ENCODE peak calls at places on chromosomes 3 and 15, in eight cellular contexts. One of them, this sample, is unnamed.

GRCh38 chr3:190811775-190812480 is 50.6 kb downstream of the GMNC start:
- DNase-seq in dorsolateral prefrontal cortex: no peak
- DNase-seq in PC-3: peak; percentile 83
- DNase-seq in HCT116: peak; percentile 67
- DNase-seq in mesendoderm: peak; percentile 76
- DNase-seq in body of pancreas: peak; percentile 35
- DNase-seq in esophagus squamous epithelium: no peak
- DNase-seq in neuronal stem cell: peak; percentile 73
- DNase-seq in this sample: peak; percentile 24

GRCh38 chr3:145719118-145719517 is 441.9 kb downstream of the PLOD2 start:
- DNase-seq in dorsolateral prefrontal cortex: no peak
- DNase-seq in PC-3: no peak
- DNase-seq in HCT116: no peak
- DNase-seq in mesendoderm: peak; percentile 11
- DNase-seq in body of pancreas: no peak
- DNase-seq in esophagus squamous epithelium: no peak
- DNase-seq in neuronal stem cell: no peak
- DNase-seq in this sample: no peak

GRCh38 chr3:30657914-30658313 is 51.5 kb downstream of the TGFBR2 start:
- DNase-seq in dorsolateral prefrontal cortex: no peak
- DNase-seq in PC-3: no peak
- DNase-seq in HCT116: no peak
- DNase-seq in mesendoderm: no peak
- DNase-seq in body of pancreas: no peak
- DNase-seq in esophagus squamous epithelium: no peak
- DNase-seq in neuronal stem cell: no peak
- DNase-seq in this sample: no peak

GRCh38 chr3:66021731-66022131 is 17.0 kb downstream of the MAGI1 start:
- DNase-seq in dorsolateral prefrontal cortex: no peak
- DNase-seq in PC-3: peak; percentile 67
- DNase-seq in HCT116: peak; percentile 65
- DNase-seq in mesendoderm: peak; percentile 57
- DNase-seq in body of pancreas: peak; percentile 53
- DNase-seq in esophagus squamous epithelium: no peak
- DNase-seq in neuronal stem cell: no peak
- DNase-seq in this sample: no peak

GRCh38 chr15:28133281-28133680 is 34.2 kb upstream of the OCA2 start:
- DNase-seq in dorsolateral prefrontal cortex: no peak
- DNase-seq in PC-3: no peak
- DNase-seq in HCT116: no peak
- DNase-seq in mesendoderm: no peak
- DNase-seq in body of pancreas: no peak
- DNase-seq in esophagus squamous epithelium: no peak
- DNase-seq in neuronal stem cell: no peak
- DNase-seq in this sample: no peak

GRCh38 chr3:38528457-38528856 is 32.3 kb downstream of the EXOG start:
- DNase-seq in dorsolateral prefrontal cortex: no peak
- DNase-seq in PC-3: peak; percentile 19
- DNase-seq in HCT116: no peak
- DNase-seq in mesendoderm: peak; percentile 75
- DNase-seq in body of pancreas: no peak
- DNase-seq in esophagus squamous epithelium: no peak
- DNase-seq in neuronal stem cell: no peak
- DNase-seq in this sample: no peak

GRCh38 chr3:69499899-69500316 is 114.0 kb upstream of the FRMD4B start:
- DNase-seq in dorsolateral prefrontal cortex: peak; percentile 34
- DNase-seq in PC-3: no peak
- DNase-seq in HCT116: no peak
- DNase-seq in mesendoderm: no peak
- DNase-seq in body of pancreas: peak; percentile 37
- DNase-seq in esophagus squamous epithelium: no peak
- DNase-seq in neuronal stem cell: no peak
- DNase-seq in this sample: no peak

GRCh38 chr15:75620043-75620775 is 5.3 kb downstream of the SNUPN start:
- DNase-seq in dorsolateral prefrontal cortex: no peak
- DNase-seq in PC-3: no peak
- DNase-seq in HCT116: no peak
- DNase-seq in mesendoderm: no peak
- DNase-seq in body of pancreas: no peak
- DNase-seq in esophagus squamous epithelium: no peak
- DNase-seq in neuronal stem cell: no peak
- DNase-seq in this sample: no peak

GRCh38 chr3:10357592-10358308 is 36.8 kb upstream of the SEC13 start:
- DNase-seq in dorsolateral prefrontal cortex: peak; percentile 45
- DNase-seq in PC-3: peak; percentile 56
- DNase-seq in HCT116: no peak
- DNase-seq in mesendoderm: peak; percentile 16
- DNase-seq in body of pancreas: no peak
- DNase-seq in esophagus squamous epithelium: no peak
- DNase-seq in neuronal stem cell: no peak
- DNase-seq in this sample: no peak

GRCh38 chr3:99638244-99638948 is at the start of gene COL8A1:
- DNase-seq in dorsolateral prefrontal cortex: peak; percentile 8
- DNase-seq in PC-3: peak; percentile 76
- DNase-seq in HCT116: no peak
- DNase-seq in mesendoderm: peak; percentile 82
- DNase-seq in body of pancreas: peak; percentile 20
- DNase-seq in esophagus squamous epithelium: no peak
- DNase-seq in neuronal stem cell: peak; percentile 26
- DNase-seq in this sample: no peak

GRCh38 chr15:40361640-40362039 is 3.6 kb downstream of the DISP2 start:
- DNase-seq in dorsolateral prefrontal cortex: no peak
- DNase-seq in PC-3: no peak
- DNase-seq in HCT116: no peak
- DNase-seq in mesendoderm: no peak
- DNase-seq in body of pancreas: no peak
- DNase-seq in esophagus squamous epithelium: no peak
- DNase-seq in neuronal stem cell: no peak
- DNase-seq in this sample: no peak

GRCh38 chr15:31852933-31853332 is 177.4 kb upstream of the CHRNA7 start:
- DNase-seq in dorsolateral prefrontal cortex: no peak
- DNase-seq in PC-3: no peak
- DNase-seq in HCT116: no peak
- DNase-seq in mesendoderm: no peak
- DNase-seq in body of pancreas: no peak
- DNase-seq in esophagus squamous epithelium: no peak
- DNase-seq in neuronal stem cell: no peak
- DNase-seq in this sample: no peak

GRCh38 chr15:24748812-24749439 is 73.4 kb downstream of the NPAP1 start:
- DNase-seq in dorsolateral prefrontal cortex: no peak
- DNase-seq in PC-3: no peak
- DNase-seq in HCT116: no peak
- DNase-seq in mesendoderm: no peak
- DNase-seq in body of pancreas: no peak
- DNase-seq in esophagus squamous epithelium: no peak
- DNase-seq in neuronal stem cell: no peak
- DNase-seq in this sample: no peak

GRCh38 chr15:56211064-56211463 is 32.6 kb downstream of the RFX7 start:
- DNase-seq in dorsolateral prefrontal cortex: no peak
- DNase-seq in PC-3: no peak
- DNase-seq in HCT116: no peak
- DNase-seq in mesendoderm: no peak
- DNase-seq in body of pancreas: no peak
- DNase-seq in esophagus squamous epithelium: no peak
- DNase-seq in neuronal stem cell: no peak
- DNase-seq in this sample: no peak

GRCh38 chr15:56207092-56207491 is 36.6 kb downstream of the RFX7 start:
- DNase-seq in dorsolateral prefrontal cortex: no peak
- DNase-seq in PC-3: no peak
- DNase-seq in HCT116: no peak
- DNase-seq in mesendoderm: no peak
- DNase-seq in body of pancreas: no peak
- DNase-seq in esophagus squamous epithelium: no peak
- DNase-seq in neuronal stem cell: no peak
- DNase-seq in this sample: no peak

GRCh38 chr15:56208185-56208584 is 35.5 kb downstream of the RFX7 start:
- DNase-seq in dorsolateral prefrontal cortex: no peak
- DNase-seq in PC-3: no peak
- DNase-seq in HCT116: no peak
- DNase-seq in mesendoderm: no peak
- DNase-seq in body of pancreas: no peak
- DNase-seq in esophagus squamous epithelium: no peak
- DNase-seq in neuronal stem cell: no peak
- DNase-seq in this sample: no peak

GRCh38 chr15:56207711-56208110 is 36.0 kb downstream of the RFX7 start:
- DNase-seq in dorsolateral prefrontal cortex: no peak
- DNase-seq in PC-3: no peak
- DNase-seq in HCT116: no peak
- DNase-seq in mesendoderm: no peak
- DNase-seq in body of pancreas: no peak
- DNase-seq in esophagus squamous epithelium: no peak
- DNase-seq in neuronal stem cell: no peak
- DNase-seq in this sample: no peak

GRCh38 chr15:56208641-56209155 is 35.0 kb downstream of the RFX7 start:
- DNase-seq in dorsolateral prefrontal cortex: no peak
- DNase-seq in PC-3: no peak
- DNase-seq in HCT116: no peak
- DNase-seq in mesendoderm: no peak
- DNase-seq in body of pancreas: no peak
- DNase-seq in esophagus squamous epithelium: no peak
- DNase-seq in neuronal stem cell: no peak
- DNase-seq in this sample: no peak
- H3K27ac ChIP-seq in dorsolateral prefrontal cortex: no peak overlapping the region
- H3K27ac ChIP-seq in PC-3: no peak overlapping the region
- H3K27ac ChIP-seq in HCT116: no peak overlapping the region
- H3K27ac ChIP-seq in mesendoderm: no peak overlapping the region
- H3K27ac ChIP-seq in body of pancreas: no peak overlapping the region
- H3K27ac ChIP-seq in esophagus squamous epithelium: no peak overlapping the region
- H3K27ac ChIP-seq in neuronal stem cell: no peak overlapping the region
- H3K27ac ChIP-seq in this sample: no peak overlapping the region

DNA sequence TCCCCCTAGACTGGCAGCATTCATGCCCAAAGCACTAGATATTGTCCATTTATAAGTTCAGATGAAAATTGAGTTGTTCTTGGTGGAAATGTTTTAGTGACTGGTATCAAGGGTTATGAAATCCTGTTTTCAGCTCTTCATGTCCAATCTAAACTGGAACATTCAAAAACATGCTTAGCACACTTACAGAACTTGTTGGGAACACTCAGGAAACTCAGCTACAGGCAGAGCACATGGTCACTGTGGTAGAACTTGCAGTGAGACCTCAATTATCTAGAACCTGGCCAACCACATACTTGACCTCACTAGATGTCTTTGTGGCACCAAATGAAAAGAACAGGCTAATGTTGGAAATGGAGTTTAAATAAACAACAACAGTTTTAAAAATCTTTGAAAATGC is 88.8 kb downstream of the SMAD3 start:
- DNase-seq in dorsolateral prefrontal cortex: no peak
- DNase-seq in PC-3: no peak
- DNase-seq in HCT116: no peak
- DNase-seq in mesendoderm: no peak
- DNase-seq in body of pancreas: no peak
- DNase-seq in esophagus squamous epithelium: no peak
- DNase-seq in neuronal stem cell: no peak
- DNase-seq in this sample: no peak
- H3K27ac ChIP-seq in dorsolateral prefrontal cortex: no peak overlapping the region
- H3K27ac ChIP-seq in PC-3: peak overlapping the region; percentile 23
- H3K27ac ChIP-seq in HCT116: no peak overlapping the region
- H3K27ac ChIP-seq in mesendoderm: no peak overlapping the region
- H3K27ac ChIP-seq in body of pancreas: no peak overlapping the region
- H3K27ac ChIP-seq in esophagus squamous epithelium: peak overlapping the region; percentile 92
- H3K27ac ChIP-seq in neuronal stem cell: no peak overlapping the region
- H3K27ac ChIP-seq in this sample: no peak overlapping the region

GRCh38 chr15:93070901-93071300 is 18.1 kb downstream of the RGMA start:
- DNase-seq in dorsolateral prefrontal cortex: no peak
- DNase-seq in PC-3: no peak
- DNase-seq in HCT116: no peak
- DNase-seq in mesendoderm: peak; percentile 51
- DNase-seq in body of pancreas: no peak
- DNase-seq in esophagus squamous epithelium: no peak
- DNase-seq in neuronal stem cell: no peak
- DNase-seq in this sample: no peak

GRCh38 chr15:93072440-93073394 is 16.3 kb downstream of the RGMA start:
- DNase-seq in dorsolateral prefrontal cortex: peak; percentile 65
- DNase-seq in PC-3: peak; percentile 75
- DNase-seq in HCT116: peak; percentile 33
- DNase-seq in mesendoderm: peak; percentile 79
- DNase-seq in body of pancreas: peak; percentile 77
- DNase-seq in esophagus squamous epithelium: no peak
- DNase-seq in neuronal stem cell: peak; percentile 87
- DNase-seq in this sample: peak; percentile 55

GRCh38 chr15:93073465-93073952 is 15.5 kb downstream of the RGMA start:
- DNase-seq in dorsolateral prefrontal cortex: no peak
- DNase-seq in PC-3: no peak
- DNase-seq in HCT116: no peak
- DNase-seq in mesendoderm: peak; percentile 37
- DNase-seq in body of pancreas: no peak
- DNase-seq in esophagus squamous epithelium: no peak
- DNase-seq in neuronal stem cell: no peak
- DNase-seq in this sample: no peak

GRCh38 chr15:93071469-93071891 is 17.5 kb downstream of the RGMA start:
- DNase-seq in dorsolateral prefrontal cortex: no peak
- DNase-seq in PC-3: no peak
- DNase-seq in HCT116: no peak
- DNase-seq in mesendoderm: peak; percentile 53
- DNase-seq in body of pancreas: no peak
- DNase-seq in esophagus squamous epithelium: no peak
- DNase-seq in neuronal stem cell: no peak
- DNase-seq in this sample: no peak

GRCh38 chr15:93072011-93072410 is 17.0 kb downstream of the RGMA start:
- DNase-seq in dorsolateral prefrontal cortex: no peak
- DNase-seq in PC-3: no peak
- DNase-seq in HCT116: no peak
- DNase-seq in mesendoderm: peak; percentile 62
- DNase-seq in body of pancreas: no peak
- DNase-seq in esophagus squamous epithelium: no peak
- DNase-seq in neuronal stem cell: no peak
- DNase-seq in this sample: no peak
- H3K27ac ChIP-seq in dorsolateral prefrontal cortex: peak overlapping the region; percentile 45
- H3K27ac ChIP-seq in PC-3: no peak overlapping the region
- H3K27ac ChIP-seq in HCT116: no peak overlapping the region
- H3K27ac ChIP-seq in mesendoderm: no peak overlapping the region
- H3K27ac ChIP-seq in body of pancreas: peak overlapping the region; percentile 71
- H3K27ac ChIP-seq in esophagus squamous epithelium: peak overlapping the region; percentile 94
- H3K27ac ChIP-seq in neuronal stem cell: peak overlapping the region; percentile 68
- H3K27ac ChIP-seq in this sample: peak overlapping the region; percentile 68

GRCh38 chr3:58473275-58473674 is 18.6 kb upstream of the KCTD6 start:
- DNase-seq in dorsolateral prefrontal cortex: no peak
- DNase-seq in PC-3: no peak
- DNase-seq in HCT116: no peak
- DNase-seq in mesendoderm: peak; percentile 57
- DNase-seq in body of pancreas: no peak
- DNase-seq in esophagus squamous epithelium: no peak
- DNase-seq in neuronal stem cell: no peak
- DNase-seq in this sample: no peak

GRCh38 chr3:58474967-58475578 is 16.8 kb upstream of the KCTD6 start:
- DNase-seq in dorsolateral prefrontal cortex: no peak
- DNase-seq in PC-3: no peak
- DNase-seq in HCT116: no peak
- DNase-seq in mesendoderm: no peak
- DNase-seq in body of pancreas: no peak
- DNase-seq in esophagus squamous epithelium: no peak
- DNase-seq in neuronal stem cell: no peak
- DNase-seq in this sample: no peak

GRCh38 chr3:58470363-58471024 is 21.4 kb upstream of the KCTD6 start:
- DNase-seq in dorsolateral prefrontal cortex: no peak
- DNase-seq in PC-3: no peak
- DNase-seq in HCT116: no peak
- DNase-seq in mesendoderm: no peak
- DNase-seq in body of pancreas: no peak
- DNase-seq in esophagus squamous epithelium: no peak
- DNase-seq in neuronal stem cell: no peak
- DNase-seq in this sample: no peak

GRCh38 chr3:58471025-58471887 is 20.6 kb upstream of the KCTD6 start:
- DNase-seq in dorsolateral prefrontal cortex: no peak
- DNase-seq in PC-3: peak; percentile 97
- DNase-seq in HCT116: peak; percentile 70
- DNase-seq in mesendoderm: peak; percentile 60
- DNase-seq in body of pancreas: peak; percentile 63
- DNase-seq in esophagus squamous epithelium: no peak
- DNase-seq in neuronal stem cell: no peak
- DNase-seq in this sample: no peak

GRCh38 chr3:58474348-58474911 is 17.5 kb upstream of the KCTD6 start:
- DNase-seq in dorsolateral prefrontal cortex: no peak
- DNase-seq in PC-3: no peak
- DNase-seq in HCT116: no peak
- DNase-seq in mesendoderm: no peak
- DNase-seq in body of pancreas: no peak
- DNase-seq in esophagus squamous epithelium: no peak
- DNase-seq in neuronal stem cell: no peak
- DNase-seq in this sample: no peak
- H3K27ac ChIP-seq in dorsolateral prefrontal cortex: no peak overlapping the region
- H3K27ac ChIP-seq in PC-3: no peak overlapping the region
- H3K27ac ChIP-seq in HCT116: no peak overlapping the region
- H3K27ac ChIP-seq in mesendoderm: no peak overlapping the region
- H3K27ac ChIP-seq in body of pancreas: no peak overlapping the region
- H3K27ac ChIP-seq in esophagus squamous epithelium: no peak overlapping the region
- H3K27ac ChIP-seq in neuronal stem cell: no peak overlapping the region
- H3K27ac ChIP-seq in this sample: no peak overlapping the region